ENCODE peak calls at places on chromosomes 3 and 15, in seven cellular contexts. W is left ventricle myocardium superior; D is fibroblast of the aortic adventitia; H is HTR-8/SVneo; V is stimulated activated CD4-positive, alpha-beta T cell treated with anti-CD3 and anti-CD28 coated beads, TNF-alpha, amount 100 ng/mL, for 4 hours; Q is bronchial epithelial cell; Y is sigmoid colon. I is an unnamed sample.

GRCh38 chr3:124919756-124920155 is 14.8 kb downstream of the MUC13 start:
- DNase-seq in W (no peak), D (no peak), H (no peak), V (no peak), Q (no peak), Y (no peak), I (no peak)

GRCh38 chr15:59174161-59174845 is 32.3 kb upstream of the LDHAL6B start:
- DNase-seq in W (no peak), D (no peak), H (no peak), V (no peak), Q (no peak), Y (no peak), I (no peak)

GRCh38 chr15:74863239-74864056 is 9.7 kb downstream of the SCAMP2 start:
- DNase-seq in W (peak), D (no peak), H (no peak), V (no peak), Q (peak), Y (no peak), I (peak)

GRCh38 chr3:167456157-167456799 is 17.6 kb downstream of the SERPINI2 start:
- DNase-seq in W (no peak), D (no peak), H (no peak), V (no peak), Q (no peak), Y (no peak), I (no peak)

GRCh38 chr3:133944641-133945441 is 49.2 kb upstream of the RAB6B start:
- DNase-seq in W (peak), D (peak), H (peak), V (no peak), Q (peak), Y (peak), I (peak)

GRCh38 chr3:178245385-178245778 is 290.9 kb upstream of the KCNMB2 start:
- DNase-seq in W (no peak), D (peak), H (no peak), V (no peak), Q (no peak), Y (no peak), I (no peak)

GRCh38 chr3:713225-713624 is 379.6 kb upstream of the CNTN6 start:
- DNase-seq in W (no peak), D (no peak), H (peak), V (no peak), Q (peak), Y (no peak), I (no peak)

GRCh38 chr3:197002701-197003454 is 26.7 kb downstream of the MELTF start:
- DNase-seq in W (peak), D (peak), H (peak), V (peak), Q (peak), Y (peak), I (peak)

GRCh38 chr3:127475364-127475763 is 115.2 kb downstream of the TPRA1 start:
- DNase-seq in W (no peak), D (no peak), H (no peak), V (no peak), Q (no peak), Y (no peak), I (no peak)

I was measured in MG63.